ENCODE peak calls at places on chromosomes 5 and 9, in nine cellular contexts. C is NCI-H1436 treated with DMSO at 0.1 percent for 48 hours; K is NCI-H2081; Y is CD8-positive, alpha-beta memory T cell; H is Caco-2; I is fibroblast of the conjunctiva; Q is activated naive CD8-positive, alpha-beta T cell treated with anti-CD3 and anti-CD28 coated beads, Interleukin-2, amount 50 U/mL, for 24 hours; N is transverse colon; J is stimulated activated CD4-positive, alpha-beta T cell treated with anti-CD3 and anti-CD28 coated beads, Interleukin-4, amount 100 ng/mL, for 4 hours. X is an unnamed sample.

GRCh38 chr9:95903398-95903797 is 27.9 kb downstream of the ERCC6L2 start:
- DNase-seq in N (no peak), Q (no peak), K (no peak), H (no peak), I (no peak), Y (no peak), C (no peak), J (no peak), X (no peak)

GRCh38 chr9:93531374-93531773 is 45.0 kb upstream of the PHF2 start:
- DNase-seq in I (no peak), C (no peak), K (no peak), Q (no peak), H (peak), Y (no peak), N (no peak), J (no peak), X (no peak)

GRCh38 chr5:111563041-111563822 is 50.9 kb upstream of the STARD4 start:
- DNase-seq in C (no peak), J (no peak), K (no peak), N (no peak), H (no peak), Y (no peak), Q (no peak), I (no peak), X (no peak)

GRCh38 chr5:97408331-97408730 is 225.3 kb upstream of the RIOK2 start:
- DNase-seq in I (no peak), J (no peak), K (no peak), Y (no peak), H (no peak), C (no peak), Q (no peak), N (no peak), X (no peak)

GRCh38 chr9:84781431-84781830 is 111.9 kb downstream of the NTRK2 start:
- DNase-seq in Y (no peak), H (peak), K (no peak), N (no peak), I (no peak), J (no peak), C (no peak), Q (no peak), X (no peak)

GRCh38 chr5:17218353-17219005 is 1.0 kb downstream of the BASP1 start:
- DNase-seq in H (peak), N (peak), I (no peak), Y (no peak), Q (no peak), K (peak), J (no peak), C (no peak), X (no peak)

GRCh38 chr5:170164087-170164486 is 58.4 kb downstream of the FOXI1 start:
- DNase-seq in N (no peak), C (no peak), H (no peak), Y (no peak), Q (no peak), I (no peak), J (no peak), K (no peak), X (no peak)

GRCh38 chr5:83048277-83048676 is 28.9 kb downstream of the TMEM167A start:
- DNase-seq in Q (no peak), H (no peak), C (no peak), J (no peak), N (no peak), K (no peak), I (no peak), Y (no peak), X (no peak)

GRCh38 chr5:28215091-28215490 is 1176.7 kb upstream of the CDH9 start:
- DNase-seq in K (no peak), H (no peak), N (no peak), Q (no peak), C (no peak), Y (no peak), I (no peak), J (no peak), X (no peak)

GRCh38 chr5:172878585-172879433 is 44.8 kb downstream of the ERGIC1 start:
- DNase-seq in I (no peak), J (no peak), H (no peak), C (no peak), N (no peak), K (no peak), Q (peak), Y (no peak), X (no peak)

GRCh38 chr9:71302776-71303175 is 181.4 kb upstream of the TRPM3 start:
- DNase-seq in N (no peak), I (no peak), K (no peak), H (no peak), Q (no peak), Y (no peak), J (no peak), C (no peak), X (no peak)

GRCh38 chr5:38603691-38604090 is 47.2 kb upstream of the LIFR start:
- DNase-seq in J (no peak), N (no peak), K (no peak), I (no peak), Q (no peak), C (no peak), H (no peak), Y (no peak), X (no peak)

GRCh38 chr5:7066471-7067235 is 329.3 kb upstream of the ADCY2 start:
- DNase-seq in Q (no peak), C (no peak), J (no peak), H (no peak), Y (no peak), I (no peak), N (no peak), K (no peak), X (no peak)

GRCh38 chr5:107553063-107553676 is 117.6 kb downstream of the EFNA5 start:
- DNase-seq in Q (no peak), C (no peak), K (no peak), Y (no peak), J (no peak), N (no peak), H (no peak), I (no peak), X (no peak)

GRCh38 chr9:100425758-100426157 is 1.2 kb upstream of the MSANTD3 start:
- DNase-seq in Y (no peak), C (no peak), I (no peak), J (no peak), K (no peak), Q (no peak), H (no peak), N (no peak), X (no peak)

GRCh38 chr9:24817756-24818155 is 272.1 kb upstream of the IZUMO3 start:
- DNase-seq in Q (no peak), H (no peak), I (no peak), C (no peak), Y (no peak), K (no peak), J (no peak), N (no peak), X (no peak)